ENCODE peak calls at places on chromosomes 4 and X, in four cellular contexts. S is left lung, C is GM20000, W is Caco-2. V is an unnamed sample.

GRCh38 chrX:132023117-132023895 is at the start of gene STK26:
- DNase-seq in W (peak), C (peak), S (peak), V (peak)

GRCh38 chr4:61277785-61278184 is 77.7 kb downstream of the ADGRL3 start:
- DNase-seq in C (no peak), W (no peak), S (no peak), V (no peak)

GRCh38 chrX:73400136-73400748 is 46.6 kb upstream of the CDX4 start:
- DNase-seq in S (no peak), W (no peak), C (no peak), V (no peak)

GRCh38 chr4:22389240-22389871 is 126.5 kb downstream of the ADGRA3 start:
- DNase-seq in W (peak), S (no peak), C (peak), V (no peak)

GRCh38 chr4:137961051-137961438 is 281.1 kb downstream of the SLC7A11 start:
- DNase-seq in W (no peak), S (no peak), C (no peak), V (no peak)

GRCh38 chr4:92234393-92235176 is 69.2 kb upstream of the GRID2 start:
- DNase-seq in S (no peak), W (no peak), C (no peak), V (no peak)

GRCh38 chr4:122107680-122108079 is 44.5 kb upstream of the BLTP1 start:
- DNase-seq in W (no peak), S (no peak), C (no peak), V (no peak)

GRCh38 chr4:173413043-173413442 is 14.1 kb upstream of the SCRG1 start:
- DNase-seq in W (no peak), C (no peak), S (no peak), V (no peak)

GRCh38 chr4:123060039-123060770 is 137.8 kb upstream of the NUDT6 start:
- DNase-seq in S (no peak), W (no peak), C (no peak), V (no peak)

GRCh38 chr4:130486186-130486585 is 1390.2 kb downstream of the C4orf33 start:
- DNase-seq in C (no peak), S (no peak), W (no peak), V (no peak)

GRCh38 chr4:41207330-41207831 is 7.0 kb downstream of the APBB2 start:
- DNase-seq in C (no peak), S (no peak), W (no peak), V (no peak)

GRCh38 chr4:104429150-104429741 is 65.4 kb downstream of the CXXC4 start:
- DNase-seq in C (no peak), W (no peak), S (no peak), V (no peak)

GRCh38 chr4:90815569-90815968 is 688.4 kb downstream of the CCSER1 start:
- DNase-seq in C (no peak), S (no peak), W (no peak), V (no peak)

GRCh38 chr4:80615099-80615498 is 279.6 kb downstream of the CFAP299 start:
- DNase-seq in W (no peak), C (no peak), S (no peak), V (no peak)

GRCh38 chrX:29461039-29461438 is 754.3 kb upstream of the MAGEB2 start:
- DNase-seq in S (no peak), W (no peak), C (no peak), V (no peak)

GRCh38 chr4:144809056-144809640 is 163.2 kb downstream of the HHIP start:
- DNase-seq in S (no peak), W (no peak), C (no peak), V (no peak)

GRCh38 chr4:44716597-44716996 is 9.8 kb downstream of the GNPDA2 start:
- DNase-seq in S (no peak), C (no peak), W (no peak), V (no peak)

GRCh38 chrX:43735534-43735933 is 79.4 kb downstream of the MAOA start:
- DNase-seq in W (no peak), S (no peak), C (no peak), V (no peak)

GRCh38 chr4:188986271-188986689 is 847.0 kb downstream of the TRIML1 start:
- DNase-seq in S (no peak), C (no peak), W (no peak), V (no peak)

GRCh38 chr4:75940692-75941253 is at the start of gene NAAA:
- DNase-seq in W (peak), S (peak), C (peak), V (peak)
- TF ChIP-seq CTCF in W (peak), S (no peak), C (peak), V (no peak)

GRCh38 chr4:33649015-33649414 is 2595.3 kb downstream of the ARAP2 start:
- DNase-seq in S (no peak), W (peak), C (no peak), V (no peak)
- TF ChIP-seq CTCF in S (no peak), W (peak), C (no peak), V (no peak)

DNA sequence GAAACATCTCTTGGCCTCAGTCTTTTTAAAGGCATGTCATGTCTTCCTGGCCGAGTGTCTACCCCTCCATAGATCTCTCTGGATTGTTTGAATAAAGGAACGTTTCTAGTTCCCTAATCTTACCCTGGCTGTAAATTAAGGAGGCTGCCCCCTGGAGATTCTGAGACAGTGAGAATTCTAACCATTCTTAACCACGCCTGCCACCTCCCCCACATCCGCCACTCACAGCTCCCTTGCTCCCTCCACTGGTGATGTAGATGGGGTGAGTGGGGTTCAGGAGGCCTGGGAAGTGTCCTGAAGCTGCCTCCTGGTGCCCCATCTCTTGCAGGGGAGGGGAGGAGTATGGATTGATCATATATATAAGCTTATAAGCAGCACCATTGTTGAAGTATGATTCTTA is 48.0 kb upstream of the TRIM2 start:
- DNase-seq in W (peak), C (no peak), S (no peak), V (no peak)
- TF ChIP-seq CTCF in W (peak), C (no peak), S (no peak), V (no peak)

DNA sequence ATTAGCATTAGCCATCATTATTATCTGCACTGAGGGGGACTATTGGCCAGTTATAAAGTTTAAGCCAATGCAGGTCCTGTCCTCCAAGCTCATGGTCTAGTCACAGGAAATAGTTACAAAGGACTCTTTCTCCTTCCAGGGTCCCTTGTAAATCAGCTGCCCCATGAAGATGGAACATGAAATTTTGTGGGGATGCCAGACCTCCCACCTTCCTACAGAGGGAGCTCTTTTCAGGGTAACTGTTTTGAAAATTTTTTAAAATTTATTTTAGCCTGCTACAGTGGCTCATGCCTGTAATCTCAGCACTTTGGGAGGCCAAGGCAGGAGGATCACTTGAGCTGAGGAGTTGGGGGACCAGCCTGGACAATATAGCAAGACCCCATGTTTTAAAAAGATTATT is 124.4 kb upstream of the SLC34A2 start:
- DNase-seq in W (no peak), S (no peak), C (no peak), V (no peak)
- TF ChIP-seq CTCF in W (peak), S (no peak), C (no peak), V (peak)

V was measured in mesothelial cell of epicardium.